ENCODE peak calls at places on chromosomes 2 and 18, in ten cellular contexts. A is IMR-90; I is K562; R is adrenal gland; T is lower lobe of right lung; V is GM23338; W is uterus; D is fibroblast of lung; O is endodermal cell; B is CD8-positive, alpha-beta memory T cell. J is an unnamed sample. For H3K4me1, the result is how much of the 10 kb centered on the place peaks cover.

GRCh38 chr2:227374158-227374557 is 4.9 kb downstream of the TM4SF20 start:
- DNase-seq in A (peak), I (no peak), O (no peak), D (peak), T (no peak), R (no peak), B (no peak), W (no peak), V (no peak), J (no peak)

GRCh38 chr2:40458271-40458794 is 6.4 kb upstream of the SLC8A1 start:
- DNase-seq in R (no peak), V (no peak), I (no peak), O (no peak), B (no peak), A (no peak), W (no peak), D (peak), T (no peak), J (no peak)

GRCh38 chr2:148999451-148999891 is 39.0 kb upstream of the LYPD6B start:
- DNase-seq in O (peak), I (no peak), W (no peak), V (peak), B (no peak), R (no peak), A (no peak), D (no peak), T (no peak), J (no peak)

GRCh38 chr2:164771897-164772296 is 69.7 kb downstream of the COBLL1 start:
- DNase-seq in D (no peak), W (no peak), R (no peak), I (no peak), O (no peak), B (no peak), A (no peak), T (no peak), V (no peak), J (no peak)

GRCh38 chr2:150478206-150478974 is 9.1 kb downstream of the RND3 start:
- DNase-seq in W (no peak), B (no peak), O (no peak), V (peak), I (no peak), D (peak), T (no peak), A (peak), R (no peak), J (no peak)

GRCh38 chr2:172137943-172138342 is 35.2 kb upstream of the DLX2 start:
- DNase-seq in T (no peak), R (no peak), B (no peak), V (no peak), D (no peak), O (no peak), I (no peak), A (no peak), W (no peak), J (no peak)

GRCh38 chr2:18626256-18626668 is 36.9 kb upstream of the NT5C1B start:
- DNase-seq in W (no peak), A (peak), D (peak), O (no peak), I (no peak), T (no peak), V (no peak), R (no peak), B (no peak), J (no peak)

GRCh38 chr2:65955259-65955658 is 479.7 kb upstream of the MEIS1 start:
- DNase-seq in V (no peak), B (no peak), I (no peak), O (no peak), W (no peak), T (no peak), D (no peak), A (no peak), R (no peak), J (no peak)

GRCh38 chr2:191478754-191479679 is 198.9 kb upstream of the NABP1 start:
- DNase-seq in R (peak), D (peak), O (peak), W (peak), I (no peak), A (peak), T (no peak), B (no peak), V (peak), J (no peak)

GRCh38 chr2:201866643-201867310 is 60.4 kb downstream of the CDK15 start:
- DNase-seq in A (no peak), W (no peak), D (no peak), I (no peak), T (no peak), O (peak), V (no peak), R (no peak), B (no peak), J (no peak)

GRCh38 chr2:179825494-179825893 is 35.9 kb downstream of the ZNF385B start:
- DNase-seq in W (no peak), R (no peak), O (no peak), D (peak), T (no peak), I (peak), A (no peak), V (no peak), B (no peak), J (no peak)

GRCh38 chr2:43840961-43841360 is 2.2 kb downstream of the ABCG8 start:
- DNase-seq in R (no peak), O (no peak), T (no peak), B (no peak), A (no peak), I (no peak), V (no peak), D (no peak), W (no peak), J (no peak)

GRCh38 chr2:219483451-219484342 is 15.0 kb upstream of the GMPPA start:
- DNase-seq in T (no peak), A (no peak), O (peak), I (no peak), B (no peak), V (peak), R (no peak), W (no peak), D (no peak), J (no peak)

GRCh38 chr2:229199267-229199666 is 71.8 kb downstream of the PID1 start:
- DNase-seq in W (no peak), V (no peak), O (no peak), R (no peak), I (no peak), T (no peak), D (no peak), B (no peak), A (no peak), J (no peak)

GRCh38 chr18:3005462-3005861 is 7.5 kb downstream of the LPIN2 start:
- DNase-seq in D (no peak), B (no peak), A (no peak), R (no peak), O (no peak), I (no peak), W (no peak), T (no peak), V (no peak), J (no peak)

GRCh38 chr2:133253793-133254192 is 314.5 kb downstream of the NCKAP5 start:
- DNase-seq in O (no peak), T (no peak), D (peak), V (no peak), W (no peak), I (no peak), A (peak), R (no peak), B (no peak), J (no peak)

GRCh38 chr18:36302676-36303075 is 5.2 kb downstream of the FHOD3 start:
- DNase-seq in W (no peak), I (no peak), R (no peak), B (no peak), A (peak), D (peak), O (peak), T (no peak), V (no peak), J (no peak)

GRCh38 chr2:129872438-129872837 is 107.0 kb upstream of the RAB6C start:
- DNase-seq in O (peak), A (no peak), B (no peak), I (no peak), R (no peak), T (no peak), D (no peak), W (no peak), V (no peak), J (no peak)

GRCh38 chr18:70394672-70395071 is 105.8 kb downstream of the SOCS6 start:
- DNase-seq in I (no peak), R (no peak), B (no peak), O (no peak), A (no peak), W (no peak), D (no peak), V (no peak), T (no peak), J (no peak)
- H3K4me1 ChIP-seq in I (under half), R (under half), B (under half), O (under half), A (under half), W (under half), D (under half), V (under half), T (under half), J (under half)

DNA sequence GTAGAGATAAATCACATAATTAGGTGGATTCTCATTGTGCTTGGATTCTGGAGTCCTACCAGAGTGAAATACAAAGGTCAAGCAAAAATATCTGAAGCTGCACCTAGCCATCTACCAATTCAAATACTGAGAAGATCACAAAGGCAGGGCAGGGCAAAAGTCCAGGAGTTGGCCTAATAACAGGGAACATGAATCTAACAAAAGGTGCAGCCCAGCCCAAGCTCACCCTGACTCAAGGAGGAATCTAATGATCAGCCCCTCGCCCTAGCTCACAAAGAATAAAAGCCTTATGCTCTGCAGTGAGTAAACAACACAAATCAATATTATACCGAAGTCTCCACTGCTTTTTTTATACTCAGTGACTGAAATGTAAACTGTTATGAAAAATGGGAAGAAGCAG is 49.3 kb downstream of the ANTXR1 start:
- DNase-seq in D (peak), V (no peak), A (no peak), T (no peak), B (no peak), W (no peak), O (no peak), R (no peak), I (no peak), J (no peak)
- H3K27ac ChIP-seq in D (no peak), V (no peak), A (no peak), T (no peak), B (no peak), W (no peak), O (no peak), R (peak), I (no peak), J (no peak)

DNA sequence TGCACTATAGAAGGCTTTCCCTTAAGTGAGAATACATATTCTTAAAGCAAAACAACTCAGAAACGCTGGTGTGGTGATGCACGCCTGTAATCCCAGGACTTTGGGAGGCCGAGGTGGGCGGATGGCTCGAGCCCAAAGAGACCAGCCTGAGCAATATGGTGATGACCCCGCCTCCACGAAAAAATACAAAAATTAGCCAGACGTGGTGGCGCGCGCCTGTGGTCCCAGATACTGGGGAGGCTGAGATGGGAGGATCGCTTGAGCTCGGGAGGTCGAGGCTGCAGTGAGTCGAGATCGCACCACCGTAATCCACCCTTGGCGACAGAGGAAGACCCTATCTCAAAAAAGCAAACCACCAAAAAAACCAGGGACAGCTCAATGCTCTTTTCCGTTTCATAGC is 750 bp upstream of the CCDC150 start:
- DNase-seq in O (no peak), D (no peak), V (no peak), W (no peak), T (no peak), R (no peak), B (no peak), I (no peak), A (no peak), J (no peak)
- H3K4me3 ChIP-seq in O (peak), D (peak), V (peak), W (no peak), T (peak), R (no peak), B (no peak), I (peak), A (no peak), J (peak)

GRCh38 chr18:29164020-29164706 is 987.2 kb upstream of the CDH2 start:
- DNase-seq in O (no peak), V (no peak), B (no peak), T (no peak), A (peak), W (no peak), R (peak), I (no peak), D (peak), J (no peak)
- H3K4me1 ChIP-seq in O (under half), V (under half), B (under half), T (under half), A (under half), W (under half), R (under half), I (under half), D (under half), J (half or more)

DNA sequence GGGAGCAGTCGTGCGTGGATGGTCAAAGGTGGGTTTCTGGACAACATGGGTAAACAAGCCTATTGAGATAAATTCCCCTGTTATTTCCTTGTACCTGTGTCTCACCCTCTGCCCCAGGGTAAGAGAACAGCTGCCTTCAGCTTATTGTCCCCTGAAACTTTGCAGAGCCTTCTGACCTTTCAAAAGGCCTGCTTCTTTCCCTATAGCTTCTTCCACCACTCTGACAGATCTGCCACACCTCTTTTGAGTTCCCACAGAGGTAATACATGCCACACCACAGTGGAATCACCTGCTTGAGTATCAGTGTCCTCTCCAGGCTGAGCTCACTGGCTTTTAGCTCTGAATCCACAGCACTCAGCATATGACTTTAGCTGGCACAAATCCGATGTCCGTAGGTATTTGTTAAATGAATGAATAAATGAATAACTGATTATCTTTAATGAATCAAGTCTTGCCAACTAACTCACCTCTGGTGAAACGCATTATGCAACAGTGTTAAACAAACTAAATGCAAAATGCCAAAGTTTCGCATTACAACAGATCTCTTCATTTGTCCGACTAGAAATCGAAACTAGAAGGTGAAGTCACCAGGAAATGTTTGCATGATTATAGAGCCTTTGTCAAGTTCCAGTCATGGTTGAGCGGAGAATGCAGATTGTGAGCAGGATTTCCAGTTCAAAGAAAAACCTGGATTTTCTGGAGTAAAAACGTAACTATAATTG is 16.3 kb downstream of the DYNAP start:
- DNase-seq in O (peak), I (no peak), D (peak), W (no peak), V (peak), R (no peak), A (peak), T (no peak), B (no peak), J (no peak)
- H3K27ac ChIP-seq in O (no peak), I (no peak), D (no peak), W (no peak), V (peak), R (no peak), A (no peak), T (peak), B (no peak), J (peak)

DNA sequence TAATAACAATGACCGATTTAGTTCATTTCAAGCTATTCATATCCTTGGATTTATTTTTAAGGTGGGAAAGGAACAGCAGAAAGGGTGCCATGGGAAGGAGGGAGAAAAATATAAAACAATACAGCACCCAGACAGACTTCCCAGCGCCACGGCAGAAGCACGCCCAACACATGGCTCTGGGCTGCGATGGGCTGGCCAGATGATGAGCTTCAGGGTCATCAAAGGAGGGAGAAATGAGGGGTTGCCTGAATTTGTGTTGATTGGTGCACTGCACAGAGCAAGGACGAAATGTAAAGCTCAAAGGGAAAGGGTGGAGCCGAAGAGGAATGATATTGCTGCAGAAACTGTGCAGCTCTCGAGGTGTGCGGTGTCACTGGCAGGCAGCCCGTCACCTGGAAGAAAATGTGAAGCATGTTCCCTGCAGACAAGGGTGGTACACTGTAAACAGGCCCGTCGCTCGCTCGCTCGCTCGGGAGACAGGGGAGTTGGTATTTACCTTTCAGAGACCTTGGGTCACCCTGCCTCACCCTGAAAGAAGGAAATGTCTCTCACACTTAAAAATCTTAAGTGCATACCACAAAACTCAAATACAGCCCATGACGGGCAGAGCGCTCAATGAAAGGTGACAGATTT is 195.5 kb upstream of the CTAGE1 start:
- DNase-seq in O (no peak), R (no peak), A (no peak), D (no peak), W (no peak), I (no peak), V (no peak), B (no peak), T (peak), J (no peak)
- H3K4me3 ChIP-seq in O (no peak), R (no peak), A (no peak), D (no peak), W (no peak), I (no peak), V (no peak), B (no peak), T (no peak), J (no peak)

DNA sequence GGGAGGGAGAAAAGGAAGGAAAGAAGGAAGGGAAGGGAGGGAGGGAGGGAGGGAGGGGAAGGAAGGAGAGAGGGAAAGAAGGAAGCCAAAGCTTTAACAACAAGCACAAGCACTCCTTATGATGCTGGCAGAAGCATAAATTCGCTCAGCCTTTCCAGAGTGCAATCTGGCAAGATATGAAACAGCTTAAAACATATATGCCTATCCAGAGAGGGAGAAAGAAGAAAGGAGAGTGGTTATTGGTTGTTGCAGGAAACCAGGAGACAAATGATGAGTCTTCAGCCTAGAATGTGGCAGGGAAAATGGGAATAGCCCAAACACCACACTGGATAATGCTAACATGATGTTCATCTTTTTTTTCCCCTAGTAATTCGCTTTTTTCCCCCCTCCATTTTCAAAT is 64.0 kb downstream of the STPG4 start:
- DNase-seq in R (no peak), T (no peak), V (no peak), A (peak), I (no peak), O (no peak), W (no peak), B (no peak), D (peak), J (no peak)
- H3K4me1 ChIP-seq in R (under half), T (under half), V (under half), A (under half), I (under half), O (under half), W (under half), B (under half), D (under half), J (under half)

GRCh38 chr18:80136679-80137078 is 27.6 kb downstream of the ADNP2 start:
- DNase-seq in W (no peak), A (no peak), V (no peak), B (no peak), I (no peak), T (no peak), R (no peak), O (peak), D (no peak), J (no peak)
- H3K27ac ChIP-seq in W (no peak), A (no peak), V (no peak), B (no peak), I (no peak), T (no peak), R (no peak), O (no peak), D (no peak), J (no peak)

DNA sequence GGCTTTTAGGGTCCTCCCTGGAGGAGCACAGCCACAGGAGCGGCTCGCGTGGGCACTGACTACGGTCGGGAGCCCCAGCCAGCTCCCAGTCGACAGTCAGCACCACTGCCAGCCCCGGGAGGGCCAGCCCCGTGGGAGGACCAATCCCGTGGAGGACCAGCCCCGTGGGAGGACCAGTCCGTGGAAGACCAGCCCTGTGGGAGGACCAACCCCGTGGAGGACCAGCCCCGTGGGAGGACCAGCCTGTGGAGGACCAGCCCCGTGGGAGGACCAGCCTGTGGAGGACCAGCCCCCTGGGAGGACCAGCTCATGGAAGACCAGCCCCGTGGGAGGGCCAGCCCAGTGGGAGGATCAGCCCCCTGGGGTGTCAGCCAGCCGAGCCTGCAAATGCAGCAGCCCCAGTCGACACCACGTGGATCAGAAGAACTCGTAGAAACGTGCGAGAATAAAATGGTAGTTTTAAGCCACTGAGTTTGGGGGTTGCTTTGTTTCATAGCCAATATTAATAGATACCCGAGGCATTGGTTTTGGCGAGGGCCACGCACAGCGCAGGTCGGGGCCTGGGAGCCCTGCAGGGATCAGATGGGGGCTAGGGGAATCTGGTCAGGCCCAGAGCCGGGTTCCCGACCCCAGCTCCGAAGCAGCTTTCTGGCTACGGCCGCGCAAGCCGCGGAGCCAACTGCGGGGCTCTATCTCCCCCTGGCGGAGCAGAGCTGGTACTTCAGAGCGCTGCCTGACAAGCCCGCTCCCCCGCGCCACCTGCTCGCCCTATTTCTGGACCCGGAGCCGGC is 73.0 kb downstream of the TEX51 start:
- DNase-seq in O (peak), A (peak), B (peak), D (peak), V (peak), I (peak), W (peak), R (peak), T (peak), J (no peak)
- H3K4me3 ChIP-seq in O (no peak), A (peak), B (peak), D (peak), V (no peak), I (no peak), W (peak), R (no peak), T (peak), J (peak)